ENCODE peak calls at places on chromosomes 5 and 9, in eight cellular contexts. P, E, J, Y, Q, O, T and W are unnamed samples.

GRCh38 chr9:6968271-6968670 is 210.5 kb downstream of the KDM4C start:
- DNase-seq in P (peak; percentile 71), E (no peak), J (no peak), Y (no peak), Q (no peak), O (peak; percentile 66), T (no peak), W (peak; percentile 65)

GRCh38 chr5:151023047-151023615 is 2.7 kb downstream of the GPX3 start:
- DNase-seq in P (peak; percentile 74), E (no peak), J (peak; percentile 3), Y (no peak), Q (no peak), O (peak; percentile 58), T (no peak), W (no peak)

GRCh38 chr5:16856531-16856930 is 79.6 kb downstream of the MYO10 start:
- DNase-seq in P (peak; percentile 64), E (no peak), J (no peak), Y (no peak), Q (peak; percentile 39), O (peak; percentile 41), T (peak; percentile 72), W (peak; percentile 60)

GRCh38 chr9:133129001-133129799 is 8.2 kb upstream of the RALGDS start:
- DNase-seq in P (no peak), E (peak; percentile 61), J (peak; percentile 75), Y (peak; percentile 83), Q (no peak), O (no peak), T (no peak), W (no peak)

GRCh38 chr9:10108815-10109214 is 504.0 kb downstream of the PTPRD start:
- DNase-seq in P (no peak), E (no peak), J (no peak), Y (no peak), Q (no peak), O (no peak), T (no peak), W (no peak)

GRCh38 chr9:113926211-113926610 is 50.1 kb downstream of the ZNF618 start:
- DNase-seq in P (no peak), E (no peak), J (no peak), Y (no peak), Q (no peak), O (no peak), T (no peak), W (no peak)

GRCh38 chr9:87888501-87888900 is 5.8 kb downstream of the SPATA31E1 start:
- DNase-seq in P (no peak), E (no peak), J (no peak), Y (no peak), Q (no peak), O (no peak), T (no peak), W (no peak)

GRCh38 chr5:55541056-55541635 is 6.4 kb upstream of the PLPP1 start:
- DNase-seq in P (no peak), E (no peak), J (no peak), Y (no peak), Q (no peak), O (no peak), T (no peak), W (no peak)

GRCh38 chr5:18811616-18812015 is 1176.4 kb downstream of the CDH18 start:
- DNase-seq in P (no peak), E (no peak), J (no peak), Y (no peak), Q (no peak), O (no peak), T (peak; percentile 11), W (no peak)

GRCh38 chr9:124392254-124392653 is 23.0 kb downstream of the PSMB7 start:
- DNase-seq in P (no peak), E (no peak), J (peak; percentile 83), Y (peak; percentile 51), Q (peak; percentile 62), O (peak; percentile 27), T (peak; percentile 63), W (no peak)

GRCh38 chr9:119078015-119078414 is 291.2 kb downstream of the BRINP1 start:
- DNase-seq in P (no peak), E (no peak), J (no peak), Y (no peak), Q (no peak), O (no peak), T (no peak), W (no peak)

GRCh38 chr9:76757274-76757673 is 7.0 kb upstream of the PCA3 start:
- DNase-seq in P (no peak), E (no peak), J (no peak), Y (no peak), Q (no peak), O (no peak), T (no peak), W (no peak)

GRCh38 chr9:16414451-16414850 is 456.0 kb downstream of the BNC2 start:
- DNase-seq in P (peak; percentile 23), E (no peak), J (no peak), Y (no peak), Q (no peak), O (peak; percentile 24), T (no peak), W (no peak)

GRCh38 chr9:77649109-77649812 is 1.1 kb upstream of the GNA14 start:
- DNase-seq in P (peak; percentile 26), E (peak; percentile 35), J (no peak), Y (no peak), Q (no peak), O (peak; percentile 18), T (peak; percentile 28), W (peak; percentile 23)

GRCh38 chr5:142014911-142015584 is 2.2 kb upstream of the GNPDA1 start:
- DNase-seq in P (peak; percentile 73), E (peak; percentile 61), J (peak; percentile 90), Y (no peak), Q (peak; percentile 82), O (peak; percentile 68), T (peak; percentile 77), W (peak; percentile 48)

GRCh38 chr9:87282477-87282991 is 215.1 kb upstream of the DAPK1 start:
- DNase-seq in P (peak; percentile 46), E (no peak), J (no peak), Y (no peak), Q (no peak), O (no peak), T (no peak), W (peak; percentile 45)

GRCh38 chr9:88530051-88530450 is 4.9 kb upstream of the NXNL2 start:
- DNase-seq in P (peak; percentile 93), E (no peak), J (peak; percentile 76), Y (no peak), Q (no peak), O (peak; percentile 90), T (no peak), W (peak; percentile 73)

GRCh38 chr9:3517377-3518048 is 8.3 kb downstream of the RFX3 start:
- DNase-seq in P (no peak), E (no peak), J (no peak), Y (no peak), Q (no peak), O (no peak), T (no peak), W (peak; percentile 72)

GRCh38 chr5:76545184-76545583 is 78.0 kb downstream of the F2RL2 start:
- DNase-seq in P (no peak), E (no peak), J (no peak), Y (no peak), Q (no peak), O (no peak), T (no peak), W (no peak)

GRCh38 chr9:74760031-74760700 is 127.6 kb downstream of the TRPM6 start:
- DNase-seq in P (peak; percentile 92), E (no peak), J (peak; percentile 82), Y (no peak), Q (no peak), O (peak; percentile 89), T (no peak), W (peak; percentile 81)

DNA sequence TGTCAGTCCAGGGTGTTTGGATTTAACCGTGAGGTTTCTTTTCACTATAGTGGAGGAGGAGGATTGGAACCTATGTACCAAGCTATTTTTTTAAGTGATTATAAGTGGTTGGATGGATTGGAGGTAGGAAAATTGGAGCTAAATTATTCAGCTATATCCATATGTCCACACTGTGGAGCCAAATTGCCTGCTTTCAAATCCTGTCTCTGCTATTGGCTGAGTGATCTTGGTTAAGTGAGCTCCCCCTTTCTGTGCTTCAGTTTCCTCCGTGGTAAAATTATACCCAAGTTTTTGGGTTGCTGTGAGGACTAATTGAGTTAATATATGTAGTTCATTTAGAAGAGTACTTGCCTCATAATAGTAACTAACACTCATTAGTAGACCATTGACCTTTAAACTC is 2.5 kb downstream of the CENPP start:
- DNase-seq in P (peak; percentile 60), E (peak; percentile 51), J (no peak), Y (no peak), Q (no peak), O (peak; percentile 47), T (peak; percentile 68), W (peak; percentile 67)
- TF ChIP-seq CTCF in P (peak; percentile 47), E (peak; percentile 62), J (no peak), Y (no peak), Q (peak; percentile 37), O (peak; percentile 37), T (peak; percentile 47), W (peak; percentile 65)

DNA sequence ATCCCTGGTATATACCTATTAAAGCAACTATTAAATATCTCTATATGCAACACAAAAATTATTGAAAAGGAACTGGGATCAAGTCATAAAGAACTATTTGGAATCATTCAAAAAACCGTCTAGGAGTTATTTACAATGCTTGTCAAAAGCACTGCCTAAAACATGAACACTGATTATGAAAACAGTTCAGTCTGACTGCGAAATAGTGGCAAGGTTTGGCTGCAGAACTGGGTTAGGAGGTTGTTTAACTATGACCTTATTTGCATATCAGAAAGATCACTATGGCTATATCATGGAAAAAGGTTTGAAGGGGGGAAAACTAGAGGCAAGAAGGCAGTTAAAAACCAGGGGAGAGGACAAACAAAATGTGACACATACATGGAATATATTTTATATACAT is 12.0 kb downstream of the FBXW2 start:
- DNase-seq in P (no peak), E (no peak), J (no peak), Y (no peak), Q (no peak), O (no peak), T (no peak), W (no peak)
- H3K4me3 ChIP-seq in P (no peak overlapping the region), E (no peak overlapping the region), J (no peak overlapping the region), Y (no peak overlapping the region), Q (no peak overlapping the region), O (no peak overlapping the region), T (no peak overlapping the region), W (no peak overlapping the region)

GRCh38 chr9:104494808-104495207 is 9.3 kb upstream of the OR13F1 start:
- DNase-seq in P (no peak), E (peak; percentile 22), J (no peak), Y (no peak), Q (no peak), O (no peak), T (peak; percentile 34), W (no peak)
- TF ChIP-seq CTCF in P (no peak), E (peak; percentile 52), J (peak; percentile 27), Y (no peak), Q (peak; percentile 28), O (peak; percentile 15), T (peak; percentile 44), W (peak; percentile 22)

GRCh38 chr9:131274674-131275331 is 1.5 kb downstream of the FAM78A start:
- DNase-seq in P (no peak), E (no peak), J (no peak), Y (peak; percentile 75), Q (no peak), O (no peak), T (no peak), W (no peak)
- H3K4me3 ChIP-seq in P (no peak overlapping the region), E (no peak overlapping the region), J (no peak overlapping the region), Y (peak overlapping the region; percentile 43), Q (no peak overlapping the region), O (no peak overlapping the region), T (no peak overlapping the region), W (no peak overlapping the region)